ENCODE peak calls at places on chromosome 4, in eight cellular contexts. I is stomach, D is GM23338, O is suprapubic skin, H is SK-N-MC, E is sigmoid colon, Y is GM12892, N is GM12891. P is an unnamed sample.

GRCh38 chr4:173415885-173416658 is 17.2 kb upstream of the SCRG1 start:
- DNase-seq in I (peak; percentile 39), D (peak; percentile 16), O (peak; percentile 81), H (no peak), E (peak; percentile 76), Y (no peak), N (no peak), P (peak; percentile 24)

GRCh38 chr4:155796031-155796430 is 37.2 kb downstream of the GUCY1B1 start:
- DNase-seq in I (no peak), D (peak; percentile 53), O (no peak), H (no peak), E (no peak), Y (no peak), N (no peak), P (no peak)

GRCh38 chr4:126899382-126899801 is 733.4 kb upstream of the INTU start:
- DNase-seq in I (no peak), D (no peak), O (no peak), H (no peak), E (no peak), Y (no peak), N (no peak), P (no peak)

GRCh38 chr4:93814722-93815121 is 13.8 kb upstream of the ATOH1 start:
- DNase-seq in I (no peak), D (peak; percentile 41), O (no peak), H (no peak), E (peak; percentile 67), Y (no peak), N (no peak), P (no peak)

GRCh38 chr4:2817136-2817535 is 24.3 kb downstream of the SH3BP2 start:
- DNase-seq in I (no peak), D (no peak), O (no peak), H (no peak), E (no peak), Y (no peak), N (no peak), P (no peak)

GRCh38 chr4:9943761-9944160 is 77.5 kb downstream of the SLC2A9 start:
- DNase-seq in I (no peak), D (no peak), O (no peak), H (no peak), E (no peak), Y (no peak), N (no peak), P (no peak)

GRCh38 chr4:146333187-146333894 is 119.0 kb downstream of the REELD1 start:
- DNase-seq in I (no peak), D (no peak), O (no peak), H (no peak), E (no peak), Y (peak; percentile 2), N (no peak), P (peak; percentile 10)

GRCh38 chr4:35087216-35087615 is 1157.1 kb downstream of the ARAP2 start:
- DNase-seq in I (no peak), D (no peak), O (no peak), H (no peak), E (no peak), Y (no peak), N (no peak), P (no peak)

DNA sequence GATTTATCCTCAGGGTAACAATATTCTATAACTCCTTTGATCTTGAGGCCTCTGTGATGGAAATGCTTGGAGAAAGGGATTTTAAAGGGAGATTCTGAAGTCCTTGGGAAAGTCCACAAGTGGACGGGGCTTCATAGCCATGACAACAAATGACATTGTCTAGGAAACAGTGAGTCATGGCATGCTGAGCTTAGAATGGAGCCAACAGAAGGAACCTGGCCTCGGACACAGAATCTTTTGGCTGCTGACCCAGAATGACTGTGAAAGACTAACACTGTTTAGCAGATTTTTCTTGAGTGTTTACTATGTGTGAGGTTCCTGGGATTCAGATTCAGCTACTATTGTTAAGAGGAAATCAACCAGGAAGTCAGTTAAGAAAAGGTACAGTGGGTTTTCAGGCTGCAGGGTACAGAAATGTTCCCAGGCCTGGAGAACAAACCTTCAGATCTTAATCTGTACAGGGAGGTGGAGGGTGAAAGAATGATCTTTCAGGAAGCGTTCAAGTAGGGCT is 18.1 kb upstream of the CXCL2 start:
- DNase-seq in I (peak; percentile 77), D (no peak), O (no peak), H (no peak), E (peak; percentile 88), Y (no peak), N (no peak), P (peak; percentile 49)
- TF ChIP-seq POLR2AphosphoS5 in I (peak; percentile 28), D (no peak), O (peak; percentile 82), H (no peak), E (peak; percentile 75), Y (no peak), N (no peak), P (peak; percentile 61)

DNA sequence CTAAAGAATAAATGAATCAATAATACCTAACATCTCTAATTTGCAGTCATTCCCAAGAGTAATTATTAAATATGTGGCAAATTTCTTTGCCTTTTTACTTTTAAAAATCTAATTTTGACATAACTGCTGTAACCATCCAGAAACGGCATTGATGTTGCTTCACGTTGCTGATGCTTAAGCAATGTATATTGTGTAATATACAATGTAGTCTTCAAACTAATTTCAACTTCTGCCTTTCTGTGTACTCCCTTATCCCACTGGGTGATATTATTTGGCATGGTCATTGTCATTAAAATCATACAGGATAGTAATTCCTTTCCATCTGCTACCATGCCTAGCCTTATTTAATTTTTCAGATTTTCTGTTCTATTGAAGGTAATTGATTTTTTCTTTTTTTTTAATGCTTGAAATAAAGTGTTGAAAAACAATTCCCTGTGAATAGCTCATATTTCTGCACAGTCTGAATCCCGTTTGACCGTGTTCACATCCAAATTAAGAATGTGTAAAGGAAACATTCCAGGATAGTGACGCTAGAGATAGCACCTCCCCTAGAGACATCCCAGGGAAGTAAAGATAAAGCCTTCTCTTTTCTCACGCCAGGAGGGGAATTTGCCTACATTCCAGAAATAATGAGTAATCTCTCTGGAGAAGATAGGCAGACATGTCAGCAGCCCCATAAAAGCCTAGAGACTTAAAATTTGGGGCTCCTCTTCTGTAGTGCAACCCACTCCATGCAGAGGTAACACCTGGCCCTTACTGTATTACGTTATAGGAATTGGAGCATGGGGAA is 8.6 kb downstream of the FAM200B start:
- DNase-seq in I (no peak), D (peak; percentile 87), O (no peak), H (no peak), E (no peak), Y (no peak), N (no peak), P (no peak)
- TF ChIP-seq POLR2AphosphoS5 in I (no peak), D (no peak), O (no peak), H (no peak), E (no peak), Y (no peak), N (no peak), P (no peak)

GRCh38 chr4:83112678-83113428 is 1.7 kb downstream of the PLAC8 start:
- DNase-seq in I (no peak), D (peak; percentile 33), O (no peak), H (no peak), E (no peak), Y (no peak), N (no peak), P (peak; percentile 26)

GRCh38 chr4:83112239-83112638 is 2.3 kb downstream of the PLAC8 start:
- DNase-seq in I (no peak), D (no peak), O (no peak), H (no peak), E (no peak), Y (no peak), N (no peak), P (peak; percentile 21)

GRCh38 chr4:83114576-83114975 is at the start of gene PLAC8:
- DNase-seq in I (peak; percentile 51), D (peak; percentile 34), O (no peak), H (no peak), E (no peak), Y (no peak), N (peak; percentile 29), P (peak; percentile 73)

GRCh38 chr4:83115000-83115399 is 471 bp upstream of the PLAC8 start:
- DNase-seq in I (no peak), D (peak; percentile 6), O (no peak), H (no peak), E (no peak), Y (no peak), N (no peak), P (no peak)

DNA sequence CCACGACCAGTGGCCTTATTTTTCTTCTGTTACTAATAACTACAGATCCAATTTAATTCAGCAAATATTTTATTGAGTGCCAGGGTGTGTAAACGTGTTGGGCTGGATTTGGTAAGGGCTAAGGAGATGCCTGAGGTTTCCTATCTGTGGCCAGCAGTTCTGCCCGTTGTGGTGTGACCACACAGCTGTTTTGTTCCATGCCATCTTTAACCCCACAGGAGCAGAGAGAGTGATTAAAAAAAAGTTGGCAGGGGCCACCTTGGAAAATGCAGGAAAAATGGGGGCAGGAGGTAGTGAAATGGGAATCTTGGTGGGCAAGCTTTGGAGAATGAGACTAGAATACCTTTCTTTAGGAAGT is 1.1 kb downstream of the PLAC8 start:
- DNase-seq in I (no peak), D (no peak), O (no peak), H (no peak), E (no peak), Y (no peak), N (no peak), P (no peak)
- TF ChIP-seq POLR2AphosphoS5 in I (no peak), D (no peak), O (no peak), H (no peak), E (no peak), Y (no peak), N (no peak), P (no peak)

GRCh38 chr4:77819409-77819835 is 254 bp upstream of the CNOT6L start:
- DNase-seq in I (no peak), D (peak; percentile 13), O (no peak), H (no peak), E (no peak), Y (peak; percentile 28), N (peak; percentile 18), P (no peak)

GRCh38 chr4:77818077-77818666 is 996 bp downstream of the CNOT6L start:
- DNase-seq in I (peak; percentile 76), D (peak; percentile 74), O (peak; percentile 83), H (peak; percentile 64), E (peak; percentile 88), Y (peak; percentile 11), N (no peak), P (peak; percentile 82)

GRCh38 chr4:77819836-77820679 is 890 bp upstream of the CNOT6L start:
- DNase-seq in I (peak; percentile 95), D (peak; percentile 95), O (peak; percentile 97), H (no peak), E (peak; percentile 94), Y (peak; percentile 67), N (peak; percentile 75), P (peak; percentile 96)

GRCh38 chr4:77817304-77818076 is 1.7 kb downstream of the CNOT6L start:
- DNase-seq in I (no peak), D (no peak), O (no peak), H (no peak), E (no peak), Y (no peak), N (no peak), P (peak; percentile 38)

DNA sequence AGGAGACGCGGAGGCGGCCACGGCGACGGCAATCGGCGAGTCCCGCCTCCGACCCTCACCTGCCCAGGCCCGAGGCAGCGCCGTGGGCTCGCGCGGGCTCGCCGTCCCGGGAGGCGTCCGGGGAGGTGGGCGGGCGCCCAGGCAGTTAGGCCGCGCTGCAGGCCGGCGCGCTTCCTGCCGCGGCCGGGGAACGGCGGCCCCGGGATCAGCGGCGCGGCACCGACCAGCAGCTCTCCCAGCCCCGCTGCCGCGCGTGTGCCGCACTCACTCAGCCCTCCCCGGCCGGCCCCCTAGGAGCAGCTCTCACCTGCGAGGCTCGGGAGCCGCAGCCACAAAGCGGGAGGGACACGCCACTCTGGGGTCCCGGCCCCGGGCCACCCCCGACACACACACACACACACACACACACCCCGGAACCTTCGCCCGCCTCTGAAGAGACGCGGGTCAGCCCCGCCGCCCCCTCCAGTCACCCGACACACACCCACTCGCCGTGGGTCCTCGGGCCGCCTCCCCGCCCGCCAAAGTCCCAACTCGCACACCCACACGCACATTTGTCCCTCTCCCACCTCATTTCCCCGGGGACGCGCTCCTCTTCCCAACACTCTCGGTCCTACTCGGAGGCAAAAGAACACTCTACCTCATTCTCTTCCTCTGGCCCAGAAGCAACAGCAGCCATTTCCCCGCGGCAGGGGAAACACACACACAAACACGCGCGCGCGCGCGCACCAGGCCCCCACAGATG is at the start of gene CNOT6L:
- DNase-seq in I (peak; percentile 79), D (peak; percentile 75), O (peak; percentile 87), H (no peak), E (peak; percentile 87), Y (peak; percentile 27), N (peak; percentile 30), P (peak; percentile 78)
- TF ChIP-seq POLR2AphosphoS5 in I (peak; percentile 0), D (no peak), O (no peak), H (no peak), E (peak; percentile 57), Y (no peak), N (no peak), P (no peak)

P was measured in transverse colon.